ENCODE peak calls at places on chromosomes 3 and 15, in six cellular contexts. One of them, this sample, is unnamed. For H3K9me2, the result is how much of the 10 kb centered on the place peaks cover.

GRCh38 chr15:92277776-92278175 is 115.9 kb upstream of the ST8SIA2 start:
- DNase-seq in SK-N-SH: peak
- DNase-seq in GM23248: peak
- DNase-seq in GM23338: peak
- DNase-seq in OCI-LY7: peak
- DNase-seq in PC-9: peak
- DNase-seq in this sample: peak

GRCh38 chr15:42134617-42135243 is 21.7 kb downstream of the PLA2G4F start:
- DNase-seq in SK-N-SH: no peak
- DNase-seq in GM23248: no peak
- DNase-seq in GM23338: no peak
- DNase-seq in OCI-LY7: no peak
- DNase-seq in PC-9: no peak
- DNase-seq in this sample: no peak

GRCh38 chr3:38086496-38086895 is 47.5 kb downstream of the DLEC1 start:
- DNase-seq in SK-N-SH: no peak
- DNase-seq in GM23248: no peak
- DNase-seq in GM23338: no peak
- DNase-seq in OCI-LY7: no peak
- DNase-seq in PC-9: no peak
- DNase-seq in this sample: no peak

GRCh38 chr15:67855842-67856241 is 16.0 kb upstream of the RNU6-1 start:
- DNase-seq in SK-N-SH: no peak
- DNase-seq in GM23248: no peak
- DNase-seq in GM23338: no peak
- DNase-seq in OCI-LY7: no peak
- DNase-seq in PC-9: no peak
- DNase-seq in this sample: no peak

GRCh38 chr15:41513282-41514227 is at the start of gene LTK:
- DNase-seq in SK-N-SH: peak
- DNase-seq in GM23248: peak
- DNase-seq in GM23338: peak
- DNase-seq in OCI-LY7: no peak
- DNase-seq in PC-9: peak
- DNase-seq in this sample: no peak

GRCh38 chr3:54988302-54989022 is 60.6 kb upstream of the LRTM1 start:
- DNase-seq in SK-N-SH: no peak
- DNase-seq in GM23248: peak
- DNase-seq in GM23338: no peak
- DNase-seq in OCI-LY7: no peak
- DNase-seq in PC-9: peak
- DNase-seq in this sample: no peak

GRCh38 chr15:66615175-66615495 is 49.3 kb upstream of the LCTL start:
- DNase-seq in SK-N-SH: no peak
- DNase-seq in GM23248: no peak
- DNase-seq in GM23338: no peak
- DNase-seq in OCI-LY7: no peak
- DNase-seq in PC-9: no peak
- DNase-seq in this sample: no peak

GRCh38 chr3:187445352-187445751 is 77.2 kb downstream of the RTP4 start:
- DNase-seq in SK-N-SH: no peak
- DNase-seq in GM23248: no peak
- DNase-seq in GM23338: no peak
- DNase-seq in OCI-LY7: no peak
- DNase-seq in PC-9: no peak
- DNase-seq in this sample: no peak

GRCh38 chr3:133169669-133170068 is 131.5 kb downstream of the TMEM108 start:
- DNase-seq in SK-N-SH: peak
- DNase-seq in GM23248: no peak
- DNase-seq in GM23338: no peak
- DNase-seq in OCI-LY7: no peak
- DNase-seq in PC-9: no peak
- DNase-seq in this sample: no peak

GRCh38 chr15:96146711-96147110 is 183.8 kb upstream of the NR2F2 start:
- DNase-seq in SK-N-SH: no peak
- DNase-seq in GM23248: peak
- DNase-seq in GM23338: no peak
- DNase-seq in OCI-LY7: no peak
- DNase-seq in PC-9: no peak
- DNase-seq in this sample: no peak

GRCh38 chr15:90031231-90031791 is 30.2 kb downstream of the ZNF710 start:
- DNase-seq in SK-N-SH: no peak
- DNase-seq in GM23248: peak
- DNase-seq in GM23338: no peak
- DNase-seq in OCI-LY7: peak
- DNase-seq in PC-9: no peak
- DNase-seq in this sample: peak

GRCh38 chr15:23759964-23760363 is 72.9 kb upstream of the NDN start:
- DNase-seq in SK-N-SH: no peak
- DNase-seq in GM23248: no peak
- DNase-seq in GM23338: peak
- DNase-seq in OCI-LY7: no peak
- DNase-seq in PC-9: no peak
- DNase-seq in this sample: no peak

GRCh38 chr15:58770519-58770856 is 614 bp upstream of the MINDY2 start:
- DNase-seq in SK-N-SH: no peak
- DNase-seq in GM23248: peak
- DNase-seq in GM23338: no peak
- DNase-seq in OCI-LY7: peak
- DNase-seq in PC-9: no peak
- DNase-seq in this sample: peak

GRCh38 chr3:30042274-30042859 is 564.0 kb upstream of the TGFBR2 start:
- DNase-seq in SK-N-SH: peak
- DNase-seq in GM23248: peak
- DNase-seq in GM23338: peak
- DNase-seq in OCI-LY7: peak
- DNase-seq in PC-9: peak
- DNase-seq in this sample: peak

GRCh38 chr3:30044515-30044914 is 561.9 kb upstream of the TGFBR2 start:
- DNase-seq in SK-N-SH: no peak
- DNase-seq in GM23248: no peak
- DNase-seq in GM23338: peak
- DNase-seq in OCI-LY7: no peak
- DNase-seq in PC-9: no peak
- DNase-seq in this sample: no peak

DNA sequence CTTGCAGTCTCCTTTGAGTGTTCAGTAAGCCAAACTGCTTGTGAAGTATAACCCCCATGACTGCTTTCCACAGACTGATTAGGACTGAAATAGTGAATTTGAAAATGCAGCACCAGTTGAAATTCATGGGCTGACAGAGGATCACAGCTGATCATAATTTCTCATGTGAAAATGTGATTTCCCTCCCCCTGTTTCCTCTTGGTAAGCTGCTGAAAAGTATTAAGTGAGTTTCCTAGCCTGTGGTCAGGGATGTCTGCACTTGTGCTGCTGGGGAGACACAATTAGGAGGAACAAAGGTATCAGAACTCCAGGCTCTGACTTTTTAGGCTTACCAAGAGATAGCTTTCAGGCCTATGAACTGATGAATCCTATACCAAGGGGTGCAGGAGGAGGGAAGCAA is 563.2 kb upstream of the TGFBR2 start:
- DNase-seq in SK-N-SH: no peak
- DNase-seq in GM23248: no peak
- DNase-seq in GM23338: peak
- DNase-seq in OCI-LY7: no peak
- DNase-seq in PC-9: no peak
- DNase-seq in this sample: no peak
- H3K9me2 ChIP-seq in SK-N-SH: under half
- H3K9me2 ChIP-seq in GM23248: under half
- H3K9me2 ChIP-seq in GM23338: under half
- H3K9me2 ChIP-seq in OCI-LY7: under half
- H3K9me2 ChIP-seq in PC-9: under half
- H3K9me2 ChIP-seq in this sample: under half

GRCh38 chr3:168342946-168343856 is 247.5 kb upstream of the GOLIM4 start:
- DNase-seq in SK-N-SH: no peak
- DNase-seq in GM23248: no peak
- DNase-seq in GM23338: no peak
- DNase-seq in OCI-LY7: no peak
- DNase-seq in PC-9: no peak
- DNase-seq in this sample: no peak

GRCh38 chr3:168341192-168341816 is 245.6 kb upstream of the GOLIM4 start:
- DNase-seq in SK-N-SH: peak
- DNase-seq in GM23248: peak
- DNase-seq in GM23338: no peak
- DNase-seq in OCI-LY7: no peak
- DNase-seq in PC-9: no peak
- DNase-seq in this sample: no peak

GRCh38 chr3:168341965-168342719 is 246.4 kb upstream of the GOLIM4 start:
- DNase-seq in SK-N-SH: no peak
- DNase-seq in GM23248: no peak
- DNase-seq in GM23338: no peak
- DNase-seq in OCI-LY7: no peak
- DNase-seq in PC-9: peak
- DNase-seq in this sample: no peak

GRCh38 chr3:168336276-168336675 is 240.6 kb upstream of the GOLIM4 start:
- DNase-seq in SK-N-SH: no peak
- DNase-seq in GM23248: no peak
- DNase-seq in GM23338: no peak
- DNase-seq in OCI-LY7: no peak
- DNase-seq in PC-9: no peak
- DNase-seq in this sample: no peak

DNA sequence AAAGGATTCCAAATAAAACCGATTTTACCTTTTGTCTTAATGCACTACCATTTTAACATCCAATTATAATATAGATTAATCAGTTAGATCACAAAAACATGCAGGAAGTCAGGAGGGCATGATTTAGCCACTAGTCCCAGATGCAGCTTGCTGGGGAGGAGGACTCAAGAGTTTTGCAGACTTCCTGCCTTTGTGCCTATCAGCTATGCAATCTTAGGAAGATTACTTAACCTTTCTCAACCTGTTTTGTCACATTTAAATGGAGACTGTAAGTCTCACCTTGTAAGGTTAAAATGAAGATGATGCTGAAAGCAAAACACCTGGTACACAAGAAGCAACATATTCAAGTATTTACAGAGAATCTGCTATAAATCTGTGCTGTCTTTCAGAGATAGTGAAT is 242.5 kb upstream of the GOLIM4 start:
- DNase-seq in SK-N-SH: no peak
- DNase-seq in GM23248: no peak
- DNase-seq in GM23338: no peak
- DNase-seq in OCI-LY7: no peak
- DNase-seq in PC-9: no peak
- DNase-seq in this sample: no peak
- H3K9me2 ChIP-seq in SK-N-SH: under half
- H3K9me2 ChIP-seq in GM23248: under half
- H3K9me2 ChIP-seq in GM23338: under half
- H3K9me2 ChIP-seq in OCI-LY7: under half
- H3K9me2 ChIP-seq in PC-9: under half
- H3K9me2 ChIP-seq in this sample: under half

DNA sequence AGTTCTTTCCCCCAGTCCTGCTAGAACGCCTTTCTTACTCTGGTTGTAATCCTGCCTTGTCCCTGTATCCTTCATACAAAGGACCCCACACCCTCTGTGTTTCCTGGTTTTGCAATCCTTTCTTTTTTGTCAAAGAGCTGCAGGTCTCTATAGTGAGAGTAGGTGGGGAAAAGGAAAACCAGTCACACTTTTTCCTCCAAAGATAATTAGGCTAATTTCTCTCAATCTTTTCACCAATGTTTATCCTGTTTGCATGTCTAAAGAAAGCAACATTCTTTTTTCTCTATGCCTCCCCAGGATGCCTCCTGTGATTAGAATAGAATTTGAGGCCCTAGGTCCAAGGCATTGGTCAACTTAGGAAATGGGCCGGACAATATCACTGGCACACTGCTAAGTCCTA is 25.4 kb downstream of the SEMA6D start:
- DNase-seq in SK-N-SH: no peak
- DNase-seq in GM23248: no peak
- DNase-seq in GM23338: peak
- DNase-seq in OCI-LY7: no peak
- DNase-seq in PC-9: no peak
- DNase-seq in this sample: no peak
- H3K9me2 ChIP-seq in SK-N-SH: under half
- H3K9me2 ChIP-seq in GM23248: under half
- H3K9me2 ChIP-seq in GM23338: under half
- H3K9me2 ChIP-seq in OCI-LY7: under half
- H3K9me2 ChIP-seq in PC-9: under half
- H3K9me2 ChIP-seq in this sample: under half

DNA sequence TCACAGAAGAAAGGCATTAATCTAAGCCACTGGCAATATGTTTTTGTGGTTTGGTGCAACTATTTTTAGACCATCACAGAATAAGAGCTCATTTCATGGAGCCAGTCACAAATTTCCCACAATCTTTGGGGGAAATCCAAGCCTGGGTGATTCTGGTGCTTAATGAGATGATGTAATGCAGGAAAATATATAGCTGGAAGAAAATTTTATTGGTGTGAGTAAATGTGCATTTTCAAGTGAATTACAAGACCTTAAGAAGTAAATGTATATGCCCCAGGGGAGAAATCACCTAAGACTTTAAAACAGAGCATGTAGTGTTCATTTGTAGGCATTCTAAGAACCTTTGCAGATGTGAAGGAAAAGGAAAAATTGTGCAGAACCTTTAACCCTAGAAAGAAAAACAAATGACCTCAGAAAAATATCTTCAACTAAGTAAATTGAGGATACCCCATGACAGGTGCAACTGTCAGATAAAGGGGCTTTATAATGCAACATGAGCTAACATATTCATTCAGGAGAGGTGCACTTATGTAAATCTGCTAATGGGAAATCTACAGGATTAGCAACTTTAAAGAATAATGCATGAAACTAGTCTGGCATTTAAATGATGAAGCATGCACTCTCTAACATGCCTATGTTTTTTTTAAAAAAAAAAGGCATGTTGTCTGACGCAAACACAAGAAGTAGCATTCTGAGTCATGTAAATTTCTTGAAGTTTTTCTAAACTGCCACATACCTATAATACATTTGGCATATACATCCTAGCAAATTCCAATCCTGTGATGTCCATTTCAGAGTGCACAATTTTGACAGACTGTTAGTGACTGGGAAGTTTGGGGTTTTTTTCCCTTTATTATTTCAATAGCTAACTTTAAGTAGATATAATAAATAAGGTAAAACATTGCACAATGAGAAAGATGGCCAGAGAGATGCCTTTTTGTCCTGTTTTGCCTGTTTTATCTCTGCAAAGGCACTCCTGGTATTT is 105.1 kb downstream of the MEX3B start:
- DNase-seq in SK-N-SH: no peak
- DNase-seq in GM23248: peak
- DNase-seq in GM23338: no peak
- DNase-seq in OCI-LY7: no peak
- DNase-seq in PC-9: no peak
- DNase-seq in this sample: no peak
- H3K9me2 ChIP-seq in SK-N-SH: under half
- H3K9me2 ChIP-seq in GM23248: under half
- H3K9me2 ChIP-seq in GM23338: under half
- H3K9me2 ChIP-seq in OCI-LY7: under half
- H3K9me2 ChIP-seq in PC-9: under half
- H3K9me2 ChIP-seq in this sample: under half